ENCODE peak calls at places on chromosomes 7 and 10, in six cellular contexts. One of them, this sample, is unnamed.

GRCh38 chr10:110730345-110731055 is 86.4 kb downstream of the RBM20 start:
- DNase-seq in prostate gland: no peak
- DNase-seq in GM12892: no peak
- DNase-seq in Panc1: no peak
- DNase-seq in breast epithelium: no peak
- DNase-seq in HCT116: no peak
- DNase-seq in this sample: no peak

GRCh38 chr10:75000748-75001321 is 110.6 kb upstream of the SAMD8 start:
- DNase-seq in prostate gland: no peak
- DNase-seq in GM12892: no peak
- DNase-seq in Panc1: no peak
- DNase-seq in breast epithelium: no peak
- DNase-seq in HCT116: no peak
- DNase-seq in this sample: no peak

GRCh38 chr7:125090596-125090995 is 161.0 kb upstream of the POT1 start:
- DNase-seq in prostate gland: no peak
- DNase-seq in GM12892: no peak
- DNase-seq in Panc1: no peak
- DNase-seq in breast epithelium: no peak
- DNase-seq in HCT116: no peak
- DNase-seq in this sample: no peak

GRCh38 chr7:37211097-37211496 is 237.6 kb downstream of the ELMO1 start:
- DNase-seq in prostate gland: no peak
- DNase-seq in GM12892: no peak
- DNase-seq in Panc1: no peak
- DNase-seq in breast epithelium: no peak
- DNase-seq in HCT116: no peak
- DNase-seq in this sample: no peak

GRCh38 chr7:156816943-156817572 is 75.9 kb downstream of the LMBR1 start:
- DNase-seq in prostate gland: no peak
- DNase-seq in GM12892: no peak
- DNase-seq in Panc1: no peak
- DNase-seq in breast epithelium: no peak
- DNase-seq in HCT116: no peak
- DNase-seq in this sample: no peak

GRCh38 chr7:13541326-13541725 is 448.1 kb downstream of the ETV1 start:
- DNase-seq in prostate gland: no peak
- DNase-seq in GM12892: no peak
- DNase-seq in Panc1: no peak
- DNase-seq in breast epithelium: no peak
- DNase-seq in HCT116: no peak
- DNase-seq in this sample: no peak

GRCh38 chr7:150740053-150740452 is 2.8 kb downstream of the GIMAP5 start:
- DNase-seq in prostate gland: no peak
- DNase-seq in GM12892: no peak
- DNase-seq in Panc1: no peak
- DNase-seq in breast epithelium: no peak
- DNase-seq in HCT116: no peak
- DNase-seq in this sample: no peak

GRCh38 chr10:49593998-49594397 is 16.1 kb upstream of the SLC18A3 start:
- DNase-seq in prostate gland: no peak
- DNase-seq in GM12892: no peak
- DNase-seq in Panc1: no peak
- DNase-seq in breast epithelium: no peak
- DNase-seq in HCT116: no peak
- DNase-seq in this sample: no peak

GRCh38 chr10:62047960-62048383 is 146.5 kb downstream of the ARID5B start:
- DNase-seq in prostate gland: peak
- DNase-seq in GM12892: no peak
- DNase-seq in Panc1: no peak
- DNase-seq in breast epithelium: no peak
- DNase-seq in HCT116: no peak
- DNase-seq in this sample: no peak

GRCh38 chr7:24836084-24836483 is 78.8 kb upstream of the GSDME start:
- DNase-seq in prostate gland: no peak
- DNase-seq in GM12892: no peak
- DNase-seq in Panc1: no peak
- DNase-seq in breast epithelium: no peak
- DNase-seq in HCT116: no peak
- DNase-seq in this sample: no peak

GRCh38 chr10:96292971-96293909 is 11.0 kb upstream of the DNTT start:
- DNase-seq in prostate gland: peak
- DNase-seq in GM12892: no peak
- DNase-seq in Panc1: peak
- DNase-seq in breast epithelium: no peak
- DNase-seq in HCT116: peak
- DNase-seq in this sample: no peak

GRCh38 chr10:22831586-22831985 is 96.3 kb upstream of the ARMC3 start:
- DNase-seq in prostate gland: no peak
- DNase-seq in GM12892: no peak
- DNase-seq in Panc1: no peak
- DNase-seq in breast epithelium: no peak
- DNase-seq in HCT116: no peak
- DNase-seq in this sample: no peak

GRCh38 chr7:134684165-134684564 is 37.5 kb downstream of the BPGM start:
- DNase-seq in prostate gland: no peak
- DNase-seq in GM12892: no peak
- DNase-seq in Panc1: no peak
- DNase-seq in breast epithelium: no peak
- DNase-seq in HCT116: no peak
- DNase-seq in this sample: no peak

GRCh38 chr10:82464419-82464818 is 589.4 kb downstream of the NRG3 start:
- DNase-seq in prostate gland: no peak
- DNase-seq in GM12892: no peak
- DNase-seq in Panc1: no peak
- DNase-seq in breast epithelium: no peak
- DNase-seq in HCT116: no peak
- DNase-seq in this sample: no peak

GRCh38 chr10:80357804-80358125 is 1.2 kb downstream of the DYDC2 start:
- DNase-seq in prostate gland: no peak
- DNase-seq in GM12892: no peak
- DNase-seq in Panc1: no peak
- DNase-seq in breast epithelium: no peak
- DNase-seq in HCT116: no peak
- DNase-seq in this sample: no peak

GRCh38 chr10:84908491-84908890 is 580.1 kb downstream of the CCSER2 start:
- DNase-seq in prostate gland: no peak
- DNase-seq in GM12892: no peak
- DNase-seq in Panc1: no peak
- DNase-seq in breast epithelium: no peak
- DNase-seq in HCT116: no peak
- DNase-seq in this sample: no peak

GRCh38 chr7:1150400-1151002 is 9.5 kb downstream of the ZFAND2A start:
- DNase-seq in prostate gland: no peak
- DNase-seq in GM12892: no peak
- DNase-seq in Panc1: no peak
- DNase-seq in breast epithelium: no peak
- DNase-seq in HCT116: no peak
- DNase-seq in this sample: no peak

GRCh38 chr7:102119213-102119651 is 167.4 kb upstream of the SH2B2 start:
- DNase-seq in prostate gland: no peak
- DNase-seq in GM12892: no peak
- DNase-seq in Panc1: no peak
- DNase-seq in breast epithelium: no peak
- DNase-seq in HCT116: no peak
- DNase-seq in this sample: peak

GRCh38 chr7:78232806-78233205 is 434.2 kb downstream of the PHTF2 start:
- DNase-seq in prostate gland: no peak
- DNase-seq in GM12892: no peak
- DNase-seq in Panc1: no peak
- DNase-seq in breast epithelium: no peak
- DNase-seq in HCT116: no peak
- DNase-seq in this sample: no peak

GRCh38 chr10:10515479-10516204 is 502.0 kb upstream of the CELF2 start:
- DNase-seq in prostate gland: no peak
- DNase-seq in GM12892: no peak
- DNase-seq in Panc1: no peak
- DNase-seq in breast epithelium: no peak
- DNase-seq in HCT116: no peak
- DNase-seq in this sample: no peak

GRCh38 chr10:107418411-107418810 is 253.9 kb upstream of the SORCS1 start:
- DNase-seq in prostate gland: no peak
- DNase-seq in GM12892: no peak
- DNase-seq in Panc1: no peak
- DNase-seq in breast epithelium: no peak
- DNase-seq in HCT116: no peak
- DNase-seq in this sample: no peak

GRCh38 chr10:13706175-13706574 is 119.4 kb downstream of the PRPF18 start:
- DNase-seq in prostate gland: no peak
- DNase-seq in GM12892: no peak
- DNase-seq in Panc1: no peak
- DNase-seq in breast epithelium: no peak
- DNase-seq in HCT116: no peak
- DNase-seq in this sample: no peak

GRCh38 chr7:46811529-46811928 is 770.4 kb downstream of the TNS3 start:
- DNase-seq in prostate gland: no peak
- DNase-seq in GM12892: no peak
- DNase-seq in Panc1: no peak
- DNase-seq in breast epithelium: no peak
- DNase-seq in HCT116: no peak
- DNase-seq in this sample: no peak

GRCh38 chr7:155733582-155734444 is 78.5 kb downstream of the SHH start:
- DNase-seq in prostate gland: no peak
- DNase-seq in GM12892: no peak
- DNase-seq in Panc1: no peak
- DNase-seq in breast epithelium: no peak
- DNase-seq in HCT116: no peak
- DNase-seq in this sample: no peak

GRCh38 chr7:157002819-157003421 is 7.5 kb downstream of the MNX1 start:
- DNase-seq in prostate gland: no peak
- DNase-seq in GM12892: no peak
- DNase-seq in Panc1: no peak
- DNase-seq in breast epithelium: no peak
- DNase-seq in HCT116: no peak
- DNase-seq in this sample: peak

GRCh38 chr7:7274782-7275181 is 92.4 kb downstream of the C1GALT1 start:
- DNase-seq in prostate gland: no peak
- DNase-seq in GM12892: no peak
- DNase-seq in Panc1: no peak
- DNase-seq in breast epithelium: no peak
- DNase-seq in HCT116: no peak
- DNase-seq in this sample: no peak

GRCh38 chr7:7761340-7761973 is 43.0 kb upstream of the RPA3 start:
- DNase-seq in prostate gland: no peak
- DNase-seq in GM12892: no peak
- DNase-seq in Panc1: peak
- DNase-seq in breast epithelium: no peak
- DNase-seq in HCT116: peak
- DNase-seq in this sample: no peak

GRCh38 chr10:78532480-78533046 is 498.9 kb downstream of the RPS24 start:
- DNase-seq in prostate gland: no peak
- DNase-seq in GM12892: no peak
- DNase-seq in Panc1: no peak
- DNase-seq in breast epithelium: no peak
- DNase-seq in HCT116: no peak
- DNase-seq in this sample: no peak

GRCh38 chr7:155625557-155625956 is 18.9 kb upstream of the RBM33 start:
- DNase-seq in prostate gland: no peak
- DNase-seq in GM12892: no peak
- DNase-seq in Panc1: no peak
- DNase-seq in breast epithelium: no peak
- DNase-seq in HCT116: no peak
- DNase-seq in this sample: no peak

GRCh38 chr10:123470570-123470969 is 195.6 kb upstream of the GPR26 start:
- DNase-seq in prostate gland: no peak
- DNase-seq in GM12892: no peak
- DNase-seq in Panc1: no peak
- DNase-seq in breast epithelium: no peak
- DNase-seq in HCT116: no peak
- DNase-seq in this sample: no peak

GRCh38 chr7:98281757-98282652 is 519 bp downstream of the BRI3 start:
- DNase-seq in prostate gland: no peak
- DNase-seq in GM12892: no peak
- DNase-seq in Panc1: no peak
- DNase-seq in breast epithelium: no peak
- DNase-seq in HCT116: no peak
- DNase-seq in this sample: peak

GRCh38 chr10:126583507-126584200 is 86.8 kb downstream of the C10orf90 start:
- DNase-seq in prostate gland: no peak
- DNase-seq in GM12892: no peak
- DNase-seq in Panc1: no peak
- DNase-seq in breast epithelium: no peak
- DNase-seq in HCT116: no peak
- DNase-seq in this sample: no peak
- TF ChIP-seq POLR2AphosphoS5 in prostate gland: no peak
- TF ChIP-seq POLR2AphosphoS5 in GM12892: no peak
- TF ChIP-seq POLR2AphosphoS5 in Panc1: no peak
- TF ChIP-seq POLR2AphosphoS5 in breast epithelium: no peak
- TF ChIP-seq POLR2AphosphoS5 in HCT116: no peak
- TF ChIP-seq POLR2AphosphoS5 in this sample: no peak

GRCh38 chr10:8051851-8052257 is 2.6 kb upstream of the GATA3 start:
- DNase-seq in prostate gland: no peak
- DNase-seq in GM12892: no peak
- DNase-seq in Panc1: no peak
- DNase-seq in breast epithelium: no peak
- DNase-seq in HCT116: no peak
- DNase-seq in this sample: no peak
- TF ChIP-seq POLR2AphosphoS5 in prostate gland: no peak
- TF ChIP-seq POLR2AphosphoS5 in GM12892: no peak
- TF ChIP-seq POLR2AphosphoS5 in Panc1: no peak
- TF ChIP-seq POLR2AphosphoS5 in breast epithelium: no peak
- TF ChIP-seq POLR2AphosphoS5 in HCT116: no peak
- TF ChIP-seq POLR2AphosphoS5 in this sample: no peak

DNA sequence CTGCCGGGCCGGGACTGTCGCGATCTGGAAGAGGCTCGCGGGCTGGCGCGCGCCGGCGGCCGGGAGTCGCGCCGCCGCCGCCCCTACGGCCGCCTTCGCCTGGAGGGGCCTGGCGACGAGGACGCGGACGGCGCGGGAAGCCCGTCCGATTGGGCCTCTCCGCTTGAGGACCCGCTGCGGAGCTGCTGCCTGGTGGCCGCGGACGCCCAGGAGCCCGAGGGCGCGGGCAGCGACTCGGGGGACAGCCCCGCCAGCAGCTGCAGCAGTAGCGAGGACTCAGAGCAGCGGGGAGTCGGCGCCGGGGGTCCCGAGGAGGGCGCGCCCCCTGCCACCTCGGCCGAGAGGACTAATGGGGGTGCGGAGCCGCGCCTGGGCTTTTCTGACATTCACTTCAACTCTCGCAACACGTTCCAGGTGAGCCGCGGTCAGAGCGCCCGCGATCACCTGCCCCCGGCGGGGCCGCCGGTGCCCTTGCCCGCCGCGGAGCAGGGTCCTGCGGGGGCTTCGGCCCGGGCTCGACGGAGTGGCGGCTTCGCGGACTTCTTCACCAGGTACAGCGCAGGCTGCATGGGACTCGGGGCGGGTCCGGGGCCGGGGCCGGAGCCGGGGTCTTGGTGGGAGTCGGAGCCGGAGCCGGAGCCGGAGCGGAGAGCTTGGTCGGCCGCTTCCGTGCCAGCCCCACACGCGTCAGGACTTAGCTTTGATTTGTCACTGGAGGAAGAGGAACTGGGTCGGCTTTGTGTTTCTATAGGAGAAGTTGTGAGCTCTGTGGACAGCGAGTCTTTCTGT is 887 bp downstream of the TBC1D12 start:
- DNase-seq in prostate gland: peak
- DNase-seq in GM12892: peak
- DNase-seq in Panc1: no peak
- DNase-seq in breast epithelium: peak
- DNase-seq in HCT116: peak
- DNase-seq in this sample: peak
- TF ChIP-seq POLR2AphosphoS5 in prostate gland: peak
- TF ChIP-seq POLR2AphosphoS5 in GM12892: no peak
- TF ChIP-seq POLR2AphosphoS5 in Panc1: no peak
- TF ChIP-seq POLR2AphosphoS5 in breast epithelium: no peak
- TF ChIP-seq POLR2AphosphoS5 in HCT116: peak
- TF ChIP-seq POLR2AphosphoS5 in this sample: peak

GRCh38 chr7:80139179-80139578 is 4.5 kb downstream of the GNAI1 start:
- DNase-seq in prostate gland: no peak
- DNase-seq in GM12892: no peak
- DNase-seq in Panc1: no peak
- DNase-seq in breast epithelium: no peak
- DNase-seq in HCT116: no peak
- DNase-seq in this sample: no peak
- TF ChIP-seq POLR2AphosphoS5 in prostate gland: peak
- TF ChIP-seq POLR2AphosphoS5 in GM12892: no peak
- TF ChIP-seq POLR2AphosphoS5 in Panc1: peak
- TF ChIP-seq POLR2AphosphoS5 in breast epithelium: no peak
- TF ChIP-seq POLR2AphosphoS5 in HCT116: no peak
- TF ChIP-seq POLR2AphosphoS5 in this sample: no peak

This sample was measured in spleen.